ENCODE peak calls at places on chromosome X, in eight cellular contexts. D is AG04449; Z is activated T-cell treated with anti-CD3 and anti-CD28 coated beads, Interleukin-2, amount 50 U/mL, for 1 hour; F is HuH-7; W is Right ventricle myocardium superior; O is activated CD4-positive, alpha-beta memory T cell treated with anti-CD3 and anti-CD28 coated beads, Interleukin-2, amount 10 ng/mL, durations not matched to agents 7 days and 5 days; V is H54; P is KBM-7. H is an unnamed sample.

GRCh38 chrX:46433892-46434291 is 111.3 kb downstream of the ZNF674 start:
- DNase-seq in D (no peak), Z (no peak), F (no peak), W (no peak), O (no peak), V (no peak), P (no peak), H (no peak)

GRCh38 chrX:87961471-87961870 is 443.9 kb downstream of the KLHL4 start:
- DNase-seq in D (no peak), Z (no peak), F (no peak), W (no peak), O (no peak), V (no peak), P (no peak), H (no peak)

GRCh38 chrX:139126493-139126892 is 404.0 kb upstream of the F9 start:
- DNase-seq in D (no peak), Z (no peak), F (no peak), W (no peak), O (no peak), V (no peak), P (peak; percentile 76), H (no peak)

GRCh38 chrX:51215266-51215665 is 117.4 kb upstream of the NUDT10 start:
- DNase-seq in D (no peak), Z (no peak), F (no peak), W (no peak), O (no peak), V (no peak), P (peak; percentile 5), H (no peak)

GRCh38 chrX:10237255-10237654 is 80.5 kb downstream of the CLCN4 start:
- DNase-seq in D (no peak), Z (no peak), F (no peak), W (no peak), O (no peak), V (no peak), P (no peak), H (no peak)

GRCh38 chrX:13376857-13377441 is 57.1 kb upstream of the ATXN3L start:
- DNase-seq in D (peak; percentile 93), Z (no peak), F (no peak), W (no peak), O (no peak), V (no peak), P (peak; percentile 82), H (no peak)

GRCh38 chrX:46582964-46583363 is 9.4 kb downstream of the CHST7 start:
- DNase-seq in D (peak; percentile 70), Z (no peak), F (no peak), W (no peak), O (no peak), V (no peak), P (no peak), H (no peak)

GRCh38 chrX:155046129-155046810 is 19.6 kb downstream of the FUNDC2 start:
- DNase-seq in D (no peak), Z (no peak), F (no peak), W (no peak), O (no peak), V (no peak), P (no peak), H (no peak)

GRCh38 chrX:151988706-151989299 is 14.3 kb upstream of the GABRE start:
- DNase-seq in D (no peak), Z (no peak), F (no peak), W (no peak), O (no peak), V (no peak), P (no peak), H (no peak)

GRCh38 chrX:40085714-40086113 is 12.0 kb downstream of the BCOR start:
- DNase-seq in D (no peak), Z (no peak), F (no peak), W (no peak), O (no peak), V (no peak), P (no peak), H (no peak)

GRCh38 chrX:40392599-40392998 is 188.2 kb upstream of the ATP6AP2 start:
- DNase-seq in D (no peak), Z (no peak), F (no peak), W (no peak), O (no peak), V (no peak), P (no peak), H (no peak)

GRCh38 chrX:118212817-118213183 is 96.2 kb upstream of the KLHL13 start:
- DNase-seq in D (no peak), Z (no peak), F (no peak), W (no peak), O (no peak), V (no peak), P (peak; percentile 77), H (no peak)

GRCh38 chrX:50747471-50747900 is 66.5 kb downstream of the SHROOM4 start:
- DNase-seq in D (peak; percentile 64), Z (no peak), F (peak; percentile 6), W (no peak), O (peak; percentile 15), V (no peak), P (no peak), H (no peak)

GRCh38 chrX:125295337-125295736 is 24.3 kb upstream of the TEX13C start:
- DNase-seq in D (no peak), Z (no peak), F (no peak), W (no peak), O (no peak), V (no peak), P (no peak), H (no peak)

GRCh38 chrX:145881175-145881867 is 63.7 kb downstream of the SLITRK2 start:
- DNase-seq in D (no peak), Z (no peak), F (no peak), W (no peak), O (no peak), V (no peak), P (no peak), H (no peak)

GRCh38 chrX:103538728-103539127 is 19.4 kb upstream of the RAB40A start:
- DNase-seq in D (no peak), Z (no peak), F (no peak), W (no peak), O (no peak), V (no peak), P (no peak), H (no peak)

GRCh38 chrX:50497067-50497466 is 26.4 kb upstream of the DGKK start:
- DNase-seq in D (no peak), Z (no peak), F (no peak), W (no peak), O (no peak), V (no peak), P (no peak), H (no peak)

GRCh38 chrX:30935985-30936384 is 46.9 kb upstream of the TAB3 start:
- DNase-seq in D (no peak), Z (no peak), F (peak; percentile 13), W (no peak), O (no peak), V (no peak), P (peak; percentile 56), H (no peak)

GRCh38 chrX:53280703-53281320 is 572 bp downstream of the IQSEC2 start:
- DNase-seq in D (no peak), Z (no peak), F (no peak), W (peak; percentile 85), O (no peak), V (no peak), P (no peak), H (peak; percentile 67)

GRCh38 chrX:1246816-1247215 is 21.8 kb upstream of the CSF2RA start:
- DNase-seq in D (no peak), Z (peak; percentile 85), F (peak; percentile 32), W (peak; percentile 86), O (peak; percentile 89), V (peak; percentile 44), P (peak; percentile 98), H (peak; percentile 63)

GRCh38 chrX:71997320-71997719 is 86.7 kb downstream of the NHSL2 start:
- DNase-seq in D (no peak), Z (no peak), F (no peak), W (no peak), O (no peak), V (no peak), P (no peak), H (no peak)

GRCh38 chrX:9995855-9996339 is 28.7 kb downstream of the CLDN34 start:
- DNase-seq in D (no peak), Z (peak; percentile 82), F (peak; percentile 66), W (peak; percentile 90), O (peak; percentile 74), V (peak; percentile 22), P (peak; percentile 83), H (peak; percentile 86)

GRCh38 chrX:69371159-69371558 is 133.0 kb upstream of the NALF2 start:
- DNase-seq in D (no peak), Z (no peak), F (no peak), W (no peak), O (no peak), V (no peak), P (no peak), H (no peak)

GRCh38 chrX:108312011-108312410 is 126.2 kb downstream of the COL4A6 start:
- DNase-seq in D (no peak), Z (no peak), F (no peak), W (no peak), O (no peak), V (no peak), P (no peak), H (no peak)

GRCh38 chrX:4764888-4765287 is 1051.4 kb upstream of the PRKX start:
- DNase-seq in D (no peak), Z (no peak), F (no peak), W (no peak), O (no peak), V (no peak), P (no peak), H (no peak)

GRCh38 chrX:19888419-19888879 is 1.0 kb upstream of the SH3KBP1 start:
- DNase-seq in D (no peak), Z (no peak), F (peak; percentile 66), W (no peak), O (peak; percentile 38), V (peak; percentile 20), P (peak; percentile 90), H (no peak)

GRCh38 chrX:38717871-38718270 is 83.4 kb upstream of the MID1IP1 start:
- DNase-seq in D (no peak), Z (no peak), F (peak; percentile 11), W (no peak), O (no peak), V (no peak), P (peak; percentile 54), H (no peak)

GRCh38 chrX:103311401-103311785 is 603 bp upstream of the BEX2 start:
- DNase-seq in D (no peak), Z (no peak), F (no peak), W (no peak), O (no peak), V (no peak), P (no peak), H (no peak)

GRCh38 chrX:9089652-9090051 is 55.7 kb upstream of the FAM9B start:
- DNase-seq in D (no peak), Z (no peak), F (no peak), W (no peak), O (no peak), V (no peak), P (no peak), H (no peak)